ENCODE peak calls at places on chromosome 17, in eight cellular contexts. One of them, this sample, is unnamed.

GRCh38 chr17:55402374-55402773 is 19.3 kb downstream of the MMD start:
- DNase-seq in choroid plexus epithelial cell: no peak
- DNase-seq in IMR-90: peak; percentile 6
- DNase-seq in GM12864: no peak
- DNase-seq in HFFc6: no peak
- DNase-seq in AG04450: no peak
- DNase-seq in HL-60: no peak
- DNase-seq in astrocyte of the spinal cord: peak; percentile 16
- DNase-seq in this sample: no peak

GRCh38 chr17:44971776-44972483 is 3.8 kb upstream of the C1QL1 start:
- DNase-seq in IMR-90: peak; percentile 72
- DNase-seq in AG04450: no peak
- DNase-seq in HL-60: no peak
- DNase-seq in astrocyte of the spinal cord: peak; percentile 24
- DNase-seq in GM12864: no peak
- DNase-seq in choroid plexus epithelial cell: peak; percentile 52
- DNase-seq in HFFc6: peak; percentile 57
- DNase-seq in this sample: peak; percentile 47

GRCh38 chr17:3534881-3535252 is 22.7 kb downstream of the TRPV3 start:
- DNase-seq in astrocyte of the spinal cord: peak; percentile 6
- DNase-seq in GM12864: no peak
- DNase-seq in AG04450: no peak
- DNase-seq in IMR-90: peak; percentile 10
- DNase-seq in HL-60: no peak
- DNase-seq in choroid plexus epithelial cell: peak; percentile 52
- DNase-seq in HFFc6: no peak
- DNase-seq in this sample: peak; percentile 27

GRCh38 chr17:49887086-49887743 is 39.3 kb upstream of the TAC4 start:
- DNase-seq in HL-60: no peak
- DNase-seq in IMR-90: no peak
- DNase-seq in GM12864: no peak
- DNase-seq in HFFc6: no peak
- DNase-seq in choroid plexus epithelial cell: no peak
- DNase-seq in AG04450: no peak
- DNase-seq in astrocyte of the spinal cord: no peak
- DNase-seq in this sample: no peak

GRCh38 chr17:443109-443508 is 90.5 kb upstream of the RPH3AL start:
- DNase-seq in choroid plexus epithelial cell: no peak
- DNase-seq in HL-60: no peak
- DNase-seq in IMR-90: no peak
- DNase-seq in GM12864: no peak
- DNase-seq in astrocyte of the spinal cord: no peak
- DNase-seq in AG04450: no peak
- DNase-seq in HFFc6: no peak
- DNase-seq in this sample: no peak

GRCh38 chr17:81909966-81910839 is 996 bp downstream of the PCYT2 start:
- DNase-seq in HL-60: no peak
- DNase-seq in IMR-90: no peak
- DNase-seq in AG04450: no peak
- DNase-seq in HFFc6: no peak
- DNase-seq in choroid plexus epithelial cell: no peak
- DNase-seq in astrocyte of the spinal cord: no peak
- DNase-seq in GM12864: no peak
- DNase-seq in this sample: peak; percentile 79

GRCh38 chr17:37796081-37796480 is 51.2 kb upstream of the HNF1B start:
- DNase-seq in astrocyte of the spinal cord: no peak
- DNase-seq in HL-60: no peak
- DNase-seq in HFFc6: no peak
- DNase-seq in GM12864: no peak
- DNase-seq in choroid plexus epithelial cell: no peak
- DNase-seq in IMR-90: no peak
- DNase-seq in AG04450: no peak
- DNase-seq in this sample: no peak

GRCh38 chr17:74043976-74044375 is 159.5 kb upstream of the RPL38 start:
- DNase-seq in GM12864: no peak
- DNase-seq in astrocyte of the spinal cord: no peak
- DNase-seq in HFFc6: no peak
- DNase-seq in choroid plexus epithelial cell: no peak
- DNase-seq in HL-60: no peak
- DNase-seq in AG04450: no peak
- DNase-seq in IMR-90: no peak
- DNase-seq in this sample: no peak

GRCh38 chr17:72139213-72139612 is 18.4 kb downstream of the SOX9 start:
- DNase-seq in GM12864: no peak
- DNase-seq in astrocyte of the spinal cord: peak; percentile 36
- DNase-seq in HL-60: no peak
- DNase-seq in HFFc6: no peak
- DNase-seq in IMR-90: peak; percentile 85
- DNase-seq in AG04450: no peak
- DNase-seq in choroid plexus epithelial cell: no peak
- DNase-seq in this sample: no peak

GRCh38 chr17:4712526-4712925 is 2.1 kb downstream of the ARRB2 start:
- DNase-seq in HL-60: no peak
- DNase-seq in GM12864: no peak
- DNase-seq in IMR-90: no peak
- DNase-seq in astrocyte of the spinal cord: no peak
- DNase-seq in choroid plexus epithelial cell: no peak
- DNase-seq in HFFc6: no peak
- DNase-seq in AG04450: no peak
- DNase-seq in this sample: no peak

GRCh38 chr17:44502598-44503079 is 567 bp downstream of the GPATCH8 start:
- DNase-seq in IMR-90: peak; percentile 24
- DNase-seq in GM12864: no peak
- DNase-seq in astrocyte of the spinal cord: peak; percentile 15
- DNase-seq in AG04450: no peak
- DNase-seq in HFFc6: no peak
- DNase-seq in HL-60: no peak
- DNase-seq in choroid plexus epithelial cell: peak; percentile 31
- DNase-seq in this sample: no peak

GRCh38 chr17:54968954-54969400 is 412 bp downstream of the STXBP4 start:
- DNase-seq in IMR-90: peak; percentile 50
- DNase-seq in choroid plexus epithelial cell: peak; percentile 49
- DNase-seq in GM12864: peak; percentile 15
- DNase-seq in HFFc6: peak; percentile 5
- DNase-seq in HL-60: peak; percentile 9
- DNase-seq in AG04450: no peak
- DNase-seq in astrocyte of the spinal cord: no peak
- DNase-seq in this sample: no peak

GRCh38 chr17:3886776-3887175 is 6.1 kb downstream of the CAMKK1 start:
- DNase-seq in choroid plexus epithelial cell: peak; percentile 18
- DNase-seq in GM12864: no peak
- DNase-seq in HL-60: peak; percentile 54
- DNase-seq in astrocyte of the spinal cord: no peak
- DNase-seq in AG04450: no peak
- DNase-seq in HFFc6: no peak
- DNase-seq in IMR-90: no peak
- DNase-seq in this sample: no peak

GRCh38 chr17:82031303-82031884 is at the start of gene RAC3:
- DNase-seq in astrocyte of the spinal cord: no peak
- DNase-seq in AG04450: no peak
- DNase-seq in choroid plexus epithelial cell: peak; percentile 41
- DNase-seq in IMR-90: peak; percentile 11
- DNase-seq in GM12864: no peak
- DNase-seq in HFFc6: no peak
- DNase-seq in HL-60: no peak
- DNase-seq in this sample: no peak

GRCh38 chr17:68446626-68447041 is 10.7 kb downstream of the WIPI1 start:
- DNase-seq in AG04450: no peak
- DNase-seq in IMR-90: no peak
- DNase-seq in choroid plexus epithelial cell: no peak
- DNase-seq in HL-60: no peak
- DNase-seq in GM12864: no peak
- DNase-seq in HFFc6: no peak
- DNase-seq in astrocyte of the spinal cord: no peak
- DNase-seq in this sample: peak; percentile 92

GRCh38 chr17:65515959-65516948 is 45.2 kb downstream of the AXIN2 start:
- DNase-seq in HL-60: no peak
- DNase-seq in GM12864: no peak
- DNase-seq in astrocyte of the spinal cord: peak; percentile 50
- DNase-seq in IMR-90: peak; percentile 66
- DNase-seq in HFFc6: no peak
- DNase-seq in choroid plexus epithelial cell: peak; percentile 48
- DNase-seq in AG04450: peak; percentile 50
- DNase-seq in this sample: no peak

GRCh38 chr17:33981713-33982601 is 273.1 kb upstream of the CCL2 start:
- DNase-seq in HL-60: peak; percentile 44
- DNase-seq in HFFc6: no peak
- DNase-seq in astrocyte of the spinal cord: no peak
- DNase-seq in GM12864: no peak
- DNase-seq in IMR-90: no peak
- DNase-seq in choroid plexus epithelial cell: no peak
- DNase-seq in AG04450: no peak
- DNase-seq in this sample: no peak

GRCh38 chr17:752620-753219 is 656 bp upstream of the GEMIN4 start:
- DNase-seq in AG04450: peak; percentile 20
- DNase-seq in HL-60: no peak
- DNase-seq in choroid plexus epithelial cell: peak; percentile 80
- DNase-seq in astrocyte of the spinal cord: peak; percentile 48
- DNase-seq in HFFc6: no peak
- DNase-seq in IMR-90: peak; percentile 49
- DNase-seq in GM12864: no peak
- DNase-seq in this sample: no peak

GRCh38 chr17:81723651-81724209 is 11.6 kb downstream of the SLC25A10 start:
- DNase-seq in HL-60: no peak
- DNase-seq in choroid plexus epithelial cell: no peak
- DNase-seq in GM12864: no peak
- DNase-seq in astrocyte of the spinal cord: no peak
- DNase-seq in AG04450: no peak
- DNase-seq in IMR-90: no peak
- DNase-seq in HFFc6: no peak
- DNase-seq in this sample: no peak

GRCh38 chr17:75078097-75079022 is 9.4 kb upstream of the SLC16A5 start:
- DNase-seq in astrocyte of the spinal cord: peak; percentile 76
- DNase-seq in AG04450: peak; percentile 32
- DNase-seq in HFFc6: peak; percentile 80
- DNase-seq in choroid plexus epithelial cell: peak; percentile 79
- DNase-seq in GM12864: no peak
- DNase-seq in IMR-90: peak; percentile 78
- DNase-seq in HL-60: no peak
- DNase-seq in this sample: no peak

GRCh38 chr17:32124985-32125847 is 17.1 kb upstream of the RHOT1 start:
- DNase-seq in HL-60: no peak
- DNase-seq in IMR-90: no peak
- DNase-seq in GM12864: no peak
- DNase-seq in AG04450: no peak
- DNase-seq in HFFc6: no peak
- DNase-seq in astrocyte of the spinal cord: no peak
- DNase-seq in choroid plexus epithelial cell: no peak
- DNase-seq in this sample: peak; percentile 47

GRCh38 chr17:83191388-83192160 is 112.2 kb downstream of the METRNL start:
- DNase-seq in HFFc6: no peak
- DNase-seq in IMR-90: no peak
- DNase-seq in GM12864: no peak
- DNase-seq in HL-60: no peak
- DNase-seq in AG04450: no peak
- DNase-seq in astrocyte of the spinal cord: no peak
- DNase-seq in choroid plexus epithelial cell: no peak
- DNase-seq in this sample: peak; percentile 7

GRCh38 chr17:66900126-66901010 is 64.1 kb upstream of the CACNG4 start:
- DNase-seq in AG04450: no peak
- DNase-seq in HL-60: no peak
- DNase-seq in IMR-90: peak; percentile 55
- DNase-seq in HFFc6: peak; percentile 50
- DNase-seq in GM12864: no peak
- DNase-seq in astrocyte of the spinal cord: peak; percentile 8
- DNase-seq in choroid plexus epithelial cell: peak; percentile 41
- DNase-seq in this sample: no peak
- TF ChIP-seq CTCF in AG04450: peak; percentile 37
- TF ChIP-seq CTCF in HL-60: no peak
- TF ChIP-seq CTCF in IMR-90: peak; percentile 41
- TF ChIP-seq CTCF in HFFc6: peak; percentile 74
- TF ChIP-seq CTCF in GM12864: no peak
- TF ChIP-seq CTCF in astrocyte of the spinal cord: peak; percentile 23
- TF ChIP-seq CTCF in choroid plexus epithelial cell: peak; percentile 44
- TF ChIP-seq CTCF in this sample: peak; percentile 3

DNA sequence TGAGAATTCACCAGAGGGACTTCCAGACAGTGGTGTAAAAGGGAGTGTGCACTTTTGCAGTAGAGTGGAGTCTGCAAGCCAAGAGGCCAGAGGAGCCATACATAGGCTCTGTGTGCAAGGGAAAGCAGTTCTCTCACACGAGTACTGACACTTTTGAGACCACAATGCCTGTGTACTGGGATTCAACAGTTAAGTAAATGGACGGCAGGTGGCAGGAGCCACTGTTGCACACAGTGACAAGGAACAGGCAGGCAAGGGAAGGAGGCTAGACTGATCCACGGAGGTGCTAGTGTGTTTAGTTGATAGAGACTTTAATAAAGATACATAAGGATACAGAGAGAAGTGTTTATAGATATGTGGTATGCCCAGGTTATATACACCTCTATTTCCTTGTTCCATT is 67.0 kb downstream of the MPRIP start:
- DNase-seq in GM12864: no peak
- DNase-seq in choroid plexus epithelial cell: no peak
- DNase-seq in IMR-90: no peak
- DNase-seq in HFFc6: no peak
- DNase-seq in HL-60: no peak
- DNase-seq in AG04450: no peak
- DNase-seq in astrocyte of the spinal cord: no peak
- DNase-seq in this sample: no peak
- TF ChIP-seq CTCF in GM12864: no peak
- TF ChIP-seq CTCF in choroid plexus epithelial cell: no peak
- TF ChIP-seq CTCF in IMR-90: no peak
- TF ChIP-seq CTCF in HFFc6: peak; percentile 1
- TF ChIP-seq CTCF in HL-60: no peak
- TF ChIP-seq CTCF in AG04450: peak; percentile 7
- TF ChIP-seq CTCF in astrocyte of the spinal cord: no peak
- TF ChIP-seq CTCF in this sample: no peak

DNA sequence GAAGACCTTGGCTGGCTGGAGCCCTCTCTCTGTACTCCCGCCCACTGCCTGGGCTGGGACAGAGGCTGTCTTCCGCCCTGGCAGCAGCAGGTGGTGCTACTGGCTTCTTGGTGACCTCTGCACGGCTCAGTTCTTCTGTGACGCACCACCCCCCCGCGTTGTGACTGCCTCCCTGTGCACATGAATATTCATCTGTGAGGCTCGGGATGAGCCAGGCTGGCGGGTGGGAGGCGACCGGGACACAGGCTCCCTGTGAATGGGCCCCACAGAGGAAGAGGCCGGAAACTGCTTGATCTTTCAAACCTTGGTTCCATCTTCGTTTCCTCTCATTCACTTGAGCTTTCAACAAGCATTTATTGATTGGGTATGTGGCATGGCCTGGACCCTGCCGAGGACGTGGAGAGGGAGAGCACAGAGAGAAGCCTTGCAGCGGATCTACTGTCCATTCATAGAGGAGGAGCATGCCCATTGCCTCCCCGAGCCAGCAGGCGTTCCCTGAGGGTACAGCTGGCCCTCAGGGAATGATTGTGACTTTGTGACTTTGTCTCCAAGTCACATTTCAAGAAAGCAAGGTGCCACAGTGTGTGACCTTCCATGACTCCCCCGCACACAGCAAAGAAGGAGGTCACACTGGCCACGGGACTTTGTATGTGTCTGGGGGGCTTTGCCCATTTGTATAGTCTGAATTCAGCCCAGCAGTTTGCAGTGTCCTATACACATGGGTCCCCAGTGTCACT is 45.0 kb downstream of the B9D1 start:
- DNase-seq in choroid plexus epithelial cell: peak; percentile 91
- DNase-seq in IMR-90: peak; percentile 80
- DNase-seq in GM12864: peak; percentile 24
- DNase-seq in AG04450: peak; percentile 21
- DNase-seq in HFFc6: no peak
- DNase-seq in astrocyte of the spinal cord: peak; percentile 93
- DNase-seq in HL-60: peak; percentile 30
- DNase-seq in this sample: peak; percentile 98
- TF ChIP-seq CTCF in choroid plexus epithelial cell: peak; percentile 41
- TF ChIP-seq CTCF in IMR-90: peak; percentile 47
- TF ChIP-seq CTCF in GM12864: peak; percentile 55
- TF ChIP-seq CTCF in AG04450: no peak
- TF ChIP-seq CTCF in HFFc6: peak; percentile 32
- TF ChIP-seq CTCF in astrocyte of the spinal cord: peak; percentile 44
- TF ChIP-seq CTCF in HL-60: no peak
- TF ChIP-seq CTCF in this sample: peak; percentile 76

GRCh38 chr17:57955183-57955952 is at the start of gene CUEDC1:
- DNase-seq in IMR-90: peak; percentile 39
- DNase-seq in choroid plexus epithelial cell: peak; percentile 54
- DNase-seq in GM12864: no peak
- DNase-seq in AG04450: no peak
- DNase-seq in astrocyte of the spinal cord: peak; percentile 47
- DNase-seq in HFFc6: peak; percentile 61
- DNase-seq in HL-60: peak; percentile 63
- DNase-seq in this sample: peak; percentile 84
- TF ChIP-seq CTCF in IMR-90: peak; percentile 52
- TF ChIP-seq CTCF in choroid plexus epithelial cell: peak; percentile 41
- TF ChIP-seq CTCF in GM12864: peak; percentile 36
- TF ChIP-seq CTCF in AG04450: peak; percentile 29
- TF ChIP-seq CTCF in astrocyte of the spinal cord: peak; percentile 30
- TF ChIP-seq CTCF in HFFc6: peak; percentile 63
- TF ChIP-seq CTCF in HL-60: no peak
- TF ChIP-seq CTCF in this sample: peak; percentile 60

This sample was measured in WERI-Rb-1.